ENCODE peak calls at places on chromosomes 1 and 21, in seven cellular contexts. O is K562, V is ovary, U is IMR-90, E is bronchial epithelial cell, A is pancreas, G is epithelial cell of esophagus. Z is an unnamed sample.

GRCh38 chr1:66050123-66050522 is 257.4 kb downstream of the PDE4B start:
- DNase-seq in O (no peak), V (no peak), U (no peak), E (no peak), A (no peak), G (no peak), Z (no peak)

GRCh38 chr21:34679056-34679455 is 10.3 kb downstream of the CLIC6 start:
- DNase-seq in O (no peak), V (no peak), U (no peak), E (no peak), A (no peak), G (no peak), Z (no peak)

GRCh38 chr1:22808846-22809501 is 98.3 kb downstream of the EPHB2 start:
- DNase-seq in O (no peak), V (peak; percentile 73), U (peak; percentile 87), E (no peak), A (peak; percentile 45), G (peak; percentile 45), Z (no peak)

GRCh38 chr1:115052454-115053083 is 22.9 kb downstream of the TSHB start:
- DNase-seq in O (peak; percentile 70), V (peak; percentile 53), U (peak; percentile 33), E (peak; percentile 73), A (no peak), G (peak; percentile 80), Z (peak; percentile 92)

GRCh38 chr1:60428161-60428560 is 354.6 kb upstream of the C1orf87 start:
- DNase-seq in O (no peak), V (no peak), U (no peak), E (no peak), A (no peak), G (no peak), Z (no peak)

GRCh38 chr1:169741666-169742394 is 8.0 kb upstream of the SELE start:
- DNase-seq in O (no peak), V (no peak), U (peak; percentile 18), E (no peak), A (no peak), G (no peak), Z (no peak)

GRCh38 chr1:228087771-228088251 is 5.3 kb downstream of the ARF1 start:
- DNase-seq in O (no peak), V (no peak), U (peak; percentile 65), E (peak; percentile 77), A (peak; percentile 51), G (peak; percentile 73), Z (no peak)

GRCh38 chr1:211703812-211704566 is 28.6 kb upstream of the NEK2 start:
- DNase-seq in O (no peak), V (no peak), U (no peak), E (no peak), A (no peak), G (peak; percentile 29), Z (no peak)

GRCh38 chr1:54795841-54796468 is 5.2 kb downstream of the TTC22 start:
- DNase-seq in O (no peak), V (no peak), U (no peak), E (no peak), A (no peak), G (no peak), Z (no peak)

GRCh38 chr1:63901094-63901493 is 127.3 kb downstream of the ROR1 start:
- DNase-seq in O (no peak), V (no peak), U (no peak), E (no peak), A (no peak), G (no peak), Z (no peak)

GRCh38 chr1:43564617-43565348 is 34.1 kb downstream of the PTPRF start:
- DNase-seq in O (no peak), V (no peak), U (no peak), E (no peak), A (no peak), G (no peak), Z (no peak)

GRCh38 chr21:18245493-18245967 is 897 bp downstream of the CHODL start:
- DNase-seq in O (no peak), V (peak; percentile 13), U (no peak), E (no peak), A (no peak), G (no peak), Z (no peak)

GRCh38 chr1:243831463-243831862 is 18.6 kb downstream of the AKT3 start:
- DNase-seq in O (no peak), V (no peak), U (no peak), E (no peak), A (no peak), G (no peak), Z (no peak)

GRCh38 chr1:86861424-86861823 is 52.5 kb downstream of the SELENOF start:
- DNase-seq in O (no peak), V (no peak), U (no peak), E (no peak), A (no peak), G (no peak), Z (no peak)

DNA sequence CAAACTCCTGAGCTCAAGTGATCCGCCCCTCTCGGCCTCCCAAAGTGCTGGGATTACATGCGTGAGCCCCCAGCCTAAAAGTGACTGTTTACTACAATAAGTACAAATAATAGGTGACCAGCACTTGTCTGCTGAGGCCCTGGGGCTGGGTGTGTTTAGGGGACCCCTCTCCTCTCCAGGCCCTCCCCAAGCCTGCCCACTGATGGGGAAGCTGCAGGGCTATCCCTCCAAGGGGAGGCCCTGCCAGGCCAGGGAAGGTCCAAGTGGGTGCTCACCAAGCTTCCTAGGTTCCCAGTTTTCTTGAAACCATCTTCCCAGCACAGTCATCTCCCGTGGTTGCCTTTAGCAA is 60.7 kb downstream of the H3-3A start:
- DNase-seq in O (no peak), V (no peak), U (no peak), E (no peak), A (peak; percentile 56), G (no peak), Z (no peak)
- H3K4me3 ChIP-seq in O (no peak overlapping the region), V (no peak overlapping the region), U (no peak overlapping the region), E (no peak overlapping the region), A (no peak overlapping the region), G (no peak overlapping the region), Z (peak overlapping the region; percentile 86)

GRCh38 chr21:29125199-29125598 is 5.2 kb upstream of the MAP3K7CL start:
- DNase-seq in O (no peak), V (no peak), U (no peak), E (no peak), A (no peak), G (no peak), Z (no peak)

GRCh38 chr21:29124645-29125044 is 5.8 kb upstream of the MAP3K7CL start:
- DNase-seq in O (no peak), V (no peak), U (no peak), E (no peak), A (no peak), G (no peak), Z (no peak)

GRCh38 chr21:29125979-29126378 is 4.5 kb upstream of the MAP3K7CL start:
- DNase-seq in O (no peak), V (no peak), U (no peak), E (no peak), A (no peak), G (no peak), Z (no peak)

GRCh38 chr21:29117372-29117955 is 13.0 kb upstream of the MAP3K7CL start:
- DNase-seq in O (no peak), V (no peak), U (no peak), E (peak; percentile 32), A (no peak), G (peak; percentile 40), Z (no peak)

DNA sequence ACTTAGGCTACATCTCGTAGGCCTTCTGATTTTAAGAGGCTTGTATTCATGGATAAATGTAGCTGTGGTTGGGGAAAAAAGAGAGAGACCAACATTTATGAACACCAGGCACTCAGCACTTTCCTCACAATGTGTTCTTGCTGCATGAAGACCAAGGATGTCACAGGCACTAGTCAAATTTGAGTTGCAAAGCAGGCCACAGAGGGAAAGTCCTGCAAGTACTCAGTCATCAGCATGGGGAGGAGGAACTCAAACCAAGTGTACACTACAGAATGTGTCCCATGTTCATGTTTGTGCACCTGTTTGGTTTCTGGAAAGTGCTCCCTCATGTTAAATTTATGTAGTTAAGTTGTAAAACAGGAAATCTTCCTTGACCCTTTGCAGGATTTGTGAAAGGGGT is 8.7 kb upstream of the MAP3K7CL start:
- DNase-seq in O (no peak), V (no peak), U (no peak), E (no peak), A (no peak), G (no peak), Z (no peak)
- H3K4me3 ChIP-seq in O (no peak overlapping the region), V (no peak overlapping the region), U (no peak overlapping the region), E (no peak overlapping the region), A (no peak overlapping the region), G (no peak overlapping the region), Z (no peak overlapping the region)

DNA sequence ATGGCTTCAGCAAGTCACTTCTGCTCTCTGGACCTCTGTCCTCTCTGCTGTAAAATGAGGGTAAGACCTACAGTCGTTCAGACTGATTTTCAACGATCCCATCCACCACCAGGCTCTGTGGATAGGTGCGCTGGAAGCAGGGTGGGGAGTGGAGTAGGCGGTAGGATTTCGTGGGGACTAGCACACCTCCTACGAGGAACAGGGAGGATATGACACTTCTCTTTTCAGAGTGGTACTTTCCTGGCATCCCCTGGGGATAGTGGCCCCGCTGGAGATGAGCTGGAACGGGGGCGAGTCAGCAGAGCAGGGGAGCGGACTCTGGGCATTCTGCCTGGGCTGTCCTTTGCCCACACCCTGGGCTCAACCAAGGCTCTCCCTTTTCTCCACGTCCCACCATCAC is 17.7 kb downstream of the ETNK2 start:
- DNase-seq in O (no peak), V (no peak), U (no peak), E (no peak), A (no peak), G (no peak), Z (no peak)
- H3K4me3 ChIP-seq in O (no peak overlapping the region), V (no peak overlapping the region), U (no peak overlapping the region), E (no peak overlapping the region), A (no peak overlapping the region), G (no peak overlapping the region), Z (no peak overlapping the region)

GRCh38 chr1:3062616-3063378 is 6.2 kb upstream of the PRDM16 start:
- DNase-seq in O (no peak), V (no peak), U (no peak), E (no peak), A (peak; percentile 50), G (no peak), Z (peak; percentile 70)
- H3K4me3 ChIP-seq in O (no peak overlapping the region), V (no peak overlapping the region), U (no peak overlapping the region), E (no peak overlapping the region), A (no peak overlapping the region), G (no peak overlapping the region), Z (peak overlapping the region; percentile 62)

GRCh38 chr1:90731382-90732050 is 14.4 kb upstream of the BARHL2 start:
- DNase-seq in O (no peak), V (no peak), U (no peak), E (no peak), A (no peak), G (no peak), Z (no peak)

GRCh38 chr1:90732136-90732535 is 15.0 kb upstream of the BARHL2 start:
- DNase-seq in O (no peak), V (no peak), U (no peak), E (no peak), A (no peak), G (no peak), Z (no peak)

GRCh38 chr1:90728656-90729257 is 11.7 kb upstream of the BARHL2 start:
- DNase-seq in O (no peak), V (no peak), U (no peak), E (no peak), A (no peak), G (no peak), Z (peak; percentile 41)

GRCh38 chr1:90729484-90730246 is 12.6 kb upstream of the BARHL2 start:
- DNase-seq in O (peak; percentile 42), V (no peak), U (no peak), E (no peak), A (no peak), G (no peak), Z (peak; percentile 91)

GRCh38 chr1:90730247-90731022 is 13.3 kb upstream of the BARHL2 start:
- DNase-seq in O (no peak), V (no peak), U (peak; percentile 9), E (no peak), A (no peak), G (no peak), Z (peak; percentile 52)
- H3K4me3 ChIP-seq in O (peak overlapping the region; percentile 39), V (no peak overlapping the region), U (peak overlapping the region; percentile 28), E (no peak overlapping the region), A (no peak overlapping the region), G (peak overlapping the region; percentile 3), Z (peak overlapping the region; percentile 52)

Z was measured in GM23338.